ENCODE peak calls at places on chromosomes 11 and 22, in five cellular contexts. Z is GM23338, M is osteocyte, W is AG10803, J is right atrium auricular region. N is an unnamed sample.

GRCh38 chr11:110207089-110207488 is 89.3 kb downstream of the RDX start:
- DNase-seq in Z (peak), M (no peak), W (no peak), J (no peak), N (no peak)

GRCh38 chr22:27480487-27480886 is 321.1 kb downstream of the MN1 start:
- DNase-seq in Z (peak), M (no peak), W (no peak), J (no peak), N (no peak)

GRCh38 chr11:86438685-86439084 is 64.0 kb downstream of the CCDC81 start:
- DNase-seq in Z (no peak), M (no peak), W (peak), J (no peak), N (no peak)

GRCh38 chr11:130873766-130874165 is 42.5 kb downstream of the SNX19 start:
- DNase-seq in Z (no peak), M (no peak), W (peak), J (no peak), N (no peak)

GRCh38 chr11:133406493-133406892 is 125.8 kb downstream of the OPCML start:
- DNase-seq in Z (no peak), M (no peak), W (no peak), J (no peak), N (no peak)

GRCh38 chr22:31400023-31400397 is 606 bp downstream of the DRG1 start:
- DNase-seq in Z (peak), M (no peak), W (peak), J (no peak), N (no peak)

GRCh38 chr22:42773161-42773560 is 52.5 kb upstream of the A4GALT start:
- DNase-seq in Z (no peak), M (no peak), W (no peak), J (no peak), N (no peak)

GRCh38 chr22:46537221-46537945 is at the start of gene CELSR1:
- DNase-seq in Z (peak), M (no peak), W (no peak), J (no peak), N (peak)

GRCh38 chr11:76974179-76974891 is 59.9 kb upstream of the B3GNT6 start:
- DNase-seq in Z (no peak), M (no peak), W (no peak), J (no peak), N (no peak)

GRCh38 chr22:42962295-42963230 is 52.4 kb downstream of the PACSIN2 start:
- DNase-seq in Z (no peak), M (no peak), W (peak), J (no peak), N (no peak)

GRCh38 chr22:23713696-23714595 is 23.1 kb downstream of the RGL4 start:
- DNase-seq in Z (no peak), M (no peak), W (no peak), J (no peak), N (no peak)

GRCh38 chr11:1177020-1177770 is 19.4 kb downstream of the MUC5AC start:
- DNase-seq in Z (no peak), M (no peak), W (no peak), J (no peak), N (peak)

GRCh38 chr11:1177771-1178090 is 20.0 kb downstream of the MUC5AC start:
- DNase-seq in Z (no peak), M (no peak), W (no peak), J (no peak), N (peak)

GRCh38 chr11:1174441-1175370 is 17.0 kb downstream of the MUC5AC start:
- DNase-seq in Z (no peak), M (no peak), W (no peak), J (no peak), N (no peak)

GRCh38 chr11:1176224-1177019 is 18.7 kb downstream of the MUC5AC start:
- DNase-seq in Z (no peak), M (no peak), W (no peak), J (no peak), N (no peak)

DNA sequence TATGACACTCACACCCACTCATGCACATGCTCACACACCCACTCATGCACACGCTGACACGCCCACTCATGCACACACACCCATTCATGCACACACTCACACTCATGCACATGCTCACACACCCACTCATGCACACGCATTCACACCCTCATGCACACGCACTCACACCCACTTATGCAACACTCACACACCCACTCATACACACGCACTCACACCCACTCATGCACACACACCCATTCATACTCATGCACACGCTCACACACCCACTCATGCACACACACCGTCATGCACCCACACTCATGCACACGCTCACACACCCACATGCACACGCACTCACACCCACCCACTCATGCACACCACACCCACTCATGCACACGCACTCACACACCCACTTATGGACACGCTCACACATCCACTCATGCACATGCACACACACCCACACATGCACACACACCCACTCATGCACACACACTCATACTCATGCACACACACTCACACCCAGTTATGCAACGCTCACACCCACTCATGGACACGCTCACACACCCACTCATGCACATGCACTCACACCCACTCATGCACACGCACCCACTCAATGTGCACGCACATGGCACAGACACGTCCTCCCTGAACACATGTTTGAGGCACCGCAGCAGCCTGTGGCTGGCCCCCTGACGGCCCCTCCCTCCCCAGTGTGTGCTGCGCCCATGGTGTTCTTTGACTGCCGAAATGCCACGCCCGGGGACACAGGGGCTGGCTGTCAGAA is 17.9 kb downstream of the MUC5AC start:
- DNase-seq in Z (no peak), M (no peak), W (no peak), J (no peak), N (no peak)
- TF ChIP-seq CTCF in Z (no peak), M (no peak), W (no peak), J (no peak), N (no peak)

DNA sequence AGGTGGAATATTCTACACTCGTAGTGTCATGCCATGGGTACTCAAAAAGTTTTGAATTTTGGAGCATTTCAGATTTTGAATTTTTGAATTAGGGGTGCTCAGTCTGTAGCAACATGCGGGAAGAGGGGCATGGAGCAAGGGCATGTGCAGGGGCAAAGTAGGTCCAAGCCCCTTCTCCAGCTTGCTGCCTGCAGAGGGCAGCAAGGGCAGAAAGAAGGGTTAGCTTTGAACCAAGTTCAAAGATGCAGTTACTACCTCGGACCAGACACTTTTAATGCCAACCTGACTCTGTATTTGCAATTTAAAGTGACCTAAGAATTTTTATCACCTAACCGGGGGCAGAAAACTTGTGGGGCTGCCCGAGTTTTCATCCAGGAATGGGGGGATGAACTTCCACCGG is 68.2 kb downstream of the CD82 start:
- DNase-seq in Z (no peak), M (no peak), W (no peak), J (peak), N (peak)
- TF ChIP-seq CTCF in Z (peak), M (peak), W (peak), J (no peak), N (peak)

GRCh38 chr11:3971756-3972404 is 116.4 kb downstream of the STIM1 start:
- DNase-seq in Z (no peak), M (no peak), W (peak), J (no peak), N (no peak)
- TF ChIP-seq CTCF in Z (no peak), M (no peak), W (peak), J (no peak), N (peak)

DNA sequence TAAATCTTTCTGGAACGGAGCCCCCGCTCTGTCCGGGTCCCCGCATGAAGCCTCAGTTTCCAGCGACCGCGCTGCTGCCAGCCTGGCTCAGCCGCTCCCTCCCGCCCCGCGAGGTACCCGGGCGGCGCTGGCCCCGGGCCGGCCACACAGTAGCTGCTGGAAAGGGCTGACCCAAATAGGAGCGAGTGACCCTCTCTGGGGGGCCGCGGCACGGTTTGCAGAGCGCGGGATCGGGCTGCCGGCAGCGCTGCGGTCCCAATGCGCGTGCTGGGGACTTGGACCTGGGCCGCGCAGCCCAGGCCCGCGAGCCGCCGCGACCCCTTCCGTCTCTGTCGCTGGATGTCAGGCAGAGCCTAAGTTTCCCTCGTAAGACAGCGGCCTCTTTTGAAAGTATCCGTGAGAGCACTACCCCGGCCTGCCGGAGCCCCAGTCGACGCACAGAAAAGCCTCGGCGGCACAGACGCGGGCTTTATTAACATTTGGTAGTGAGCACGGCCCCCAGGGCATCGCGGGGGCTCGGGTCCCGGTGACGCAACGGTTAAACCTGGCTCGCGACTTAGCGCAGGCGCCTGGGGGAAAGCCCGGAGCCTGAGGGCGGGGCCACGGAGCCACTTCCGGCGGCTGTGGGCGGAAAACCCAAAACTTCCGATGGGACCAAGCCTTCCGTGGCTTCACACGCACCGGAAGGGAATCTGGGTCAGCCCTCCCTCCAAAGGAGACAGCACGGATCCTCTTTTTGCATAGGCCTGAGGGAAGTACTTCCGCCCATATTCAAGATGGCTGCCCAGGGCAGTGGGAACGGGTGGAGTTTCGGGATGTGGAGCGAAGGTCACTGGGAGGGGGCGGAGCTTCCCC is 14.9 kb downstream of the BAD start:
- DNase-seq in Z (peak), M (peak), W (peak), J (peak), N (no peak)
- TF ChIP-seq CTCF in Z (no peak), M (peak), W (no peak), J (no peak), N (peak)

DNA sequence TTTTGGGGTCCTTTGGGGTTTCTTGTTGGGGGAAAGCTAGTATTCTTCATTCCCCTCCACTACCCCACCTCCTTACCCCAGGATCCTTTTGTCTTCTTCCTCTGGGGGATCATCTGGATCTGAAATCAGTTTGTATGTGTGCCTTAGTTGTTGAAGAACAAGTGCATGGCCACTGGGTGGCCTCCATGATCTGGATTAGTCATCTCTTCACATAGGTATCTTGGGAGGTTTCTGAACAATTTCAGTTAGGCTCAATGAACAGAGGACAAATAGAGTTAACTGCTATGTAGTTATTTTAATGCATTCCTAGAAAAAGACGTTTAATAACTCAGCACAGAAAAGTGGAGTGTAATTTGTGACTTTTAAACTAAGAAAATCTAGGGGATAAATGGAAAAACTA is 7.1 kb upstream of the VWA5A start:
- DNase-seq in Z (peak), M (no peak), W (no peak), J (no peak), N (no peak)
- TF ChIP-seq CTCF in Z (peak), M (no peak), W (peak), J (no peak), N (peak)

GRCh38 chr11:64156235-64157011 is 9.5 kb downstream of the MACROD1 start:
- DNase-seq in Z (no peak), M (no peak), W (no peak), J (no peak), N (no peak)
- TF ChIP-seq CTCF in Z (no peak), M (no peak), W (no peak), J (no peak), N (no peak)

DNA sequence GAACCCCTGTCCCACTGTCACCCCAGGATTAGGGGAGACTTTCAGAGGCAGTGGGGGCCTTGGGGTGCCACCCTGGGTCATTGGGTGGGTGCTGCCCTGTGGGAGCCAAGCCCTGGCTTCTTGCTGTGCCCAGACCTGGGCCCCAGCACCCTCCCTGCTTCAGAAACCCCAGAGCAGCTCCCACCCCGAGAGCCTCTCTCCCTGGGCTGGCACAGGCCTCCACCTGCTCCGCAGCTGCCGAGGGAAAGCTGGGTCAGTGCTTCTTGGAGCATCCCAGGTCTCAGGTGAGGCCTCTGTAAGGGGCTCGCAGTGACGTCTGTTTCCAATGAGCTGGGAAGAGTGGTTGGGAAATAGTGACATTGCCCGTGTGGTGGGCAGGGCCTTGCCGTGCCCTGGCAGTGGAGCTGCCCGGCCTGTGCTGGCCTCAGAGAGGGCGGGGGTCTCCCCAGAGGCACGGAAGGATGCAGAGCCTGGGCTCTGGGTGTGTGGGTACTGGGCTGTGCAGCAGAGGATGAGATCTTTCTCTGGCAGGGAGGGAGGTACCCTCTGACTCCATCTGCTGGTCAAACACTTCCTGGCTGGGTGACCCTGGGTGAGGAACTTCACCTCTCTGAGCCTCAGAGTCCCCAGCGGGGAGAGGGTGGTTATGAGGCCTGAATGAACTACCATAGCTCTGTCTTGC is 23.0 kb downstream of the C22orf23 start:
- DNase-seq in Z (peak), M (no peak), W (peak), J (no peak), N (peak)
- TF ChIP-seq CTCF in Z (peak), M (peak), W (peak), J (no peak), N (peak)

GRCh38 chr11:114478768-114479167 is 39.5 kb downstream of the REXO2 start:
- DNase-seq in Z (peak), M (no peak), W (no peak), J (no peak), N (no peak)
- TF ChIP-seq CTCF in Z (no peak), M (no peak), W (no peak), J (no peak), N (no peak)

GRCh38 chr11:13954591-13954990 is 7.9 kb upstream of the SPON1 start:
- DNase-seq in Z (no peak), M (no peak), W (no peak), J (no peak), N (no peak)

GRCh38 chr11:13958596-13958995 is 3.9 kb upstream of the SPON1 start:
- DNase-seq in Z (no peak), M (no peak), W (no peak), J (no peak), N (no peak)

GRCh38 chr11:13959001-13959400 is 3.5 kb upstream of the SPON1 start:
- DNase-seq in Z (no peak), M (no peak), W (no peak), J (no peak), N (no peak)

GRCh38 chr11:13955971-13956421 is 6.5 kb upstream of the SPON1 start:
- DNase-seq in Z (peak), M (no peak), W (peak), J (peak), N (no peak)

GRCh38 chr11:13956988-13957387 is 5.5 kb upstream of the SPON1 start:
- DNase-seq in Z (no peak), M (no peak), W (no peak), J (no peak), N (no peak)
- TF ChIP-seq CTCF in Z (no peak), M (no peak), W (no peak), J (no peak), N (no peak)